ENCODE peak calls at places on chromosomes 3 and 15, in eight cellular contexts. T, J, X, Y, M, O, V and I are unnamed samples.

GRCh38 chr3:123138819-123139517 is 62.8 kb upstream of the SEC22A start:
- DNase-seq in T (no peak), J (no peak), X (no peak), Y (no peak), M (no peak), O (no peak), V (peak), I (no peak)

GRCh38 chr15:90063733-90064247 is 38.5 kb downstream of the IDH2 start:
- DNase-seq in T (no peak), J (no peak), X (no peak), Y (no peak), M (no peak), O (no peak), V (no peak), I (no peak)

GRCh38 chr3:126127904-126128303 is 44.0 kb upstream of the SLC41A3 start:
- DNase-seq in T (no peak), J (no peak), X (no peak), Y (no peak), M (no peak), O (no peak), V (peak), I (no peak)

GRCh38 chr15:68526269-68526668 is 52.5 kb upstream of the CORO2B start:
- DNase-seq in T (no peak), J (no peak), X (no peak), Y (no peak), M (no peak), O (peak), V (no peak), I (no peak)

GRCh38 chr3:37287776-37288175 is 113.4 kb upstream of the LRRFIP2 start:
- DNase-seq in T (no peak), J (peak), X (no peak), Y (no peak), M (no peak), O (no peak), V (no peak), I (no peak)

GRCh38 chr3:177320765-177321247 is 123.5 kb upstream of the TBL1XR1 start:
- DNase-seq in T (no peak), J (peak), X (no peak), Y (no peak), M (no peak), O (no peak), V (no peak), I (no peak)

GRCh38 chr3:39808467-39809180 is 785 bp upstream of the MYRIP start:
- DNase-seq in T (peak), J (peak), X (no peak), Y (no peak), M (no peak), O (no peak), V (peak), I (no peak)

GRCh38 chr15:34436126-34436955 is 1.3 kb downstream of the GOLGA8A start:
- DNase-seq in T (no peak), J (peak), X (no peak), Y (peak), M (peak), O (no peak), V (no peak), I (no peak)

GRCh38 chr3:197317250-197317963 is 19.0 kb upstream of the DLG1 start:
- DNase-seq in T (no peak), J (no peak), X (no peak), Y (no peak), M (no peak), O (peak), V (no peak), I (no peak)

GRCh38 chr3:119585193-119585592 is 5.9 kb downstream of the ADPRH start:
- DNase-seq in T (no peak), J (no peak), X (no peak), Y (no peak), M (no peak), O (no peak), V (no peak), I (no peak)

GRCh38 chr3:134350861-134351311 is 23.4 kb downstream of the AMOTL2 start:
- DNase-seq in T (peak), J (no peak), X (no peak), Y (no peak), M (no peak), O (no peak), V (no peak), I (no peak)

GRCh38 chr3:146308222-146308621 is 57.3 kb upstream of the PLSCR4 start:
- DNase-seq in T (no peak), J (peak), X (no peak), Y (no peak), M (no peak), O (peak), V (no peak), I (no peak)

GRCh38 chr3:121574449-121574848 is 6.7 kb downstream of the ARGFX start:
- DNase-seq in T (peak), J (no peak), X (no peak), Y (no peak), M (no peak), O (peak), V (no peak), I (no peak)

GRCh38 chr3:152970851-152971250 is 135.9 kb downstream of the P2RY1 start:
- DNase-seq in T (no peak), J (no peak), X (no peak), Y (no peak), M (no peak), O (no peak), V (no peak), I (no peak)

GRCh38 chr3:134002326-134002725 is 27.4 kb downstream of the SLCO2A1 start:
- DNase-seq in T (no peak), J (no peak), X (no peak), Y (no peak), M (no peak), O (peak), V (no peak), I (no peak)

GRCh38 chr3:53835257-53835656 is 11.0 kb downstream of the CHDH start:
- DNase-seq in T (no peak), J (no peak), X (no peak), Y (no peak), M (no peak), O (no peak), V (no peak), I (no peak)

GRCh38 chr3:194083253-194084224 is 52.4 kb upstream of the HES1 start:
- DNase-seq in T (no peak), J (no peak), X (no peak), Y (no peak), M (no peak), O (no peak), V (no peak), I (no peak)

GRCh38 chr3:129230311-129231019 is 18.9 kb upstream of the COPG1 start:
- DNase-seq in T (no peak), J (peak), X (no peak), Y (no peak), M (no peak), O (peak), V (no peak), I (no peak)

GRCh38 chr3:39343076-39343717 is 13.7 kb downstream of the CCR8 start:
- DNase-seq in T (no peak), J (peak), X (no peak), Y (no peak), M (no peak), O (no peak), V (no peak), I (no peak)

GRCh38 chr15:91909574-91909973 is 56.1 kb downstream of the SLCO3A1 start:
- DNase-seq in T (peak), J (no peak), X (no peak), Y (no peak), M (no peak), O (no peak), V (no peak), I (no peak)